ENCODE peak calls at places on chromosomes 6 and 20, in eight cellular contexts. One of them, this sample, is unnamed.

GRCh38 chr20:58923117-58923712 is 57.8 kb upstream of the NELFCD start:
- DNase-seq in right lobe of liver: no peak
- DNase-seq in right atrium auricular region: no peak
- DNase-seq in stomach: no peak
- DNase-seq in PC-9: no peak
- DNase-seq in hepatocyte: no peak
- DNase-seq in heart left ventricle: peak; percentile 40
- DNase-seq in A549: no peak
- DNase-seq in this sample: no peak

GRCh38 chr6:132598473-132598872 is 8.9 kb upstream of the TAAR5 start:
- DNase-seq in heart left ventricle: no peak
- DNase-seq in A549: peak; percentile 26
- DNase-seq in hepatocyte: peak; percentile 55
- DNase-seq in right lobe of liver: peak; percentile 35
- DNase-seq in stomach: no peak
- DNase-seq in right atrium auricular region: no peak
- DNase-seq in PC-9: no peak
- DNase-seq in this sample: no peak

GRCh38 chr20:12199703-12200102 is 282.0 kb downstream of the BTBD3 start:
- DNase-seq in stomach: no peak
- DNase-seq in right atrium auricular region: no peak
- DNase-seq in right lobe of liver: no peak
- DNase-seq in PC-9: no peak
- DNase-seq in A549: no peak
- DNase-seq in hepatocyte: no peak
- DNase-seq in heart left ventricle: no peak
- DNase-seq in this sample: no peak

GRCh38 chr6:67886840-67887292 is 748.2 kb upstream of the ADGRB3 start:
- DNase-seq in right atrium auricular region: no peak
- DNase-seq in A549: no peak
- DNase-seq in heart left ventricle: no peak
- DNase-seq in PC-9: no peak
- DNase-seq in hepatocyte: no peak
- DNase-seq in stomach: no peak
- DNase-seq in right lobe of liver: no peak
- DNase-seq in this sample: no peak

GRCh38 chr6:152313542-152314482 is 323.4 kb downstream of the SYNE1 start:
- DNase-seq in PC-9: no peak
- DNase-seq in heart left ventricle: no peak
- DNase-seq in A549: no peak
- DNase-seq in stomach: no peak
- DNase-seq in hepatocyte: peak; percentile 60
- DNase-seq in right atrium auricular region: no peak
- DNase-seq in right lobe of liver: no peak
- DNase-seq in this sample: no peak

GRCh38 chr6:136230219-136230980 is 19.7 kb downstream of the MTFR2 start:
- DNase-seq in right atrium auricular region: no peak
- DNase-seq in right lobe of liver: no peak
- DNase-seq in PC-9: no peak
- DNase-seq in stomach: no peak
- DNase-seq in heart left ventricle: no peak
- DNase-seq in hepatocyte: no peak
- DNase-seq in A549: no peak
- DNase-seq in this sample: no peak

GRCh38 chr6:21384211-21384610 is 209.3 kb upstream of the SOX4 start:
- DNase-seq in stomach: no peak
- DNase-seq in A549: no peak
- DNase-seq in right atrium auricular region: no peak
- DNase-seq in hepatocyte: peak; percentile 19
- DNase-seq in heart left ventricle: no peak
- DNase-seq in PC-9: no peak
- DNase-seq in right lobe of liver: no peak
- DNase-seq in this sample: no peak

GRCh38 chr6:166533205-166533824 is 53.2 kb downstream of the RAMACL start:
- DNase-seq in stomach: no peak
- DNase-seq in heart left ventricle: no peak
- DNase-seq in hepatocyte: no peak
- DNase-seq in A549: no peak
- DNase-seq in PC-9: peak; percentile 23
- DNase-seq in right atrium auricular region: no peak
- DNase-seq in right lobe of liver: no peak
- DNase-seq in this sample: no peak

GRCh38 chr6:165636415-165637048 is 26.5 kb downstream of the PDE10A start:
- DNase-seq in A549: no peak
- DNase-seq in right atrium auricular region: no peak
- DNase-seq in right lobe of liver: no peak
- DNase-seq in hepatocyte: no peak
- DNase-seq in heart left ventricle: no peak
- DNase-seq in PC-9: no peak
- DNase-seq in stomach: no peak
- DNase-seq in this sample: no peak

GRCh38 chr6:167855825-167856425 is 29.2 kb downstream of the AFDN start:
- DNase-seq in A549: peak; percentile 2
- DNase-seq in right lobe of liver: no peak
- DNase-seq in heart left ventricle: no peak
- DNase-seq in right atrium auricular region: no peak
- DNase-seq in PC-9: no peak
- DNase-seq in stomach: no peak
- DNase-seq in hepatocyte: peak; percentile 59
- DNase-seq in this sample: no peak

GRCh38 chr6:143536866-143537691 is 25.6 kb upstream of the FUCA2 start:
- DNase-seq in right atrium auricular region: no peak
- DNase-seq in hepatocyte: peak; percentile 84
- DNase-seq in right lobe of liver: peak; percentile 73
- DNase-seq in PC-9: peak; percentile 62
- DNase-seq in stomach: peak; percentile 68
- DNase-seq in heart left ventricle: peak; percentile 69
- DNase-seq in A549: peak; percentile 14
- DNase-seq in this sample: peak; percentile 86

GRCh38 chr6:152127429-152128165 is 320.1 kb downstream of the ESR1 start:
- DNase-seq in A549: no peak
- DNase-seq in right atrium auricular region: no peak
- DNase-seq in PC-9: no peak
- DNase-seq in heart left ventricle: no peak
- DNase-seq in hepatocyte: no peak
- DNase-seq in stomach: no peak
- DNase-seq in right lobe of liver: no peak
- DNase-seq in this sample: no peak

GRCh38 chr6:24621626-24622360 is 24.2 kb downstream of the KIAA0319 start:
- DNase-seq in right lobe of liver: no peak
- DNase-seq in stomach: no peak
- DNase-seq in heart left ventricle: no peak
- DNase-seq in PC-9: no peak
- DNase-seq in hepatocyte: no peak
- DNase-seq in A549: no peak
- DNase-seq in right atrium auricular region: no peak
- DNase-seq in this sample: no peak

GRCh38 chr6:6697620-6698019 is 109.1 kb downstream of the LY86 start:
- DNase-seq in A549: no peak
- DNase-seq in heart left ventricle: no peak
- DNase-seq in hepatocyte: no peak
- DNase-seq in right lobe of liver: no peak
- DNase-seq in right atrium auricular region: no peak
- DNase-seq in PC-9: no peak
- DNase-seq in stomach: no peak
- DNase-seq in this sample: no peak

GRCh38 chr6:101806241-101806640 is 412.7 kb downstream of the GRIK2 start:
- DNase-seq in right lobe of liver: no peak
- DNase-seq in right atrium auricular region: no peak
- DNase-seq in stomach: no peak
- DNase-seq in A549: no peak
- DNase-seq in heart left ventricle: no peak
- DNase-seq in hepatocyte: no peak
- DNase-seq in PC-9: no peak
- DNase-seq in this sample: no peak

GRCh38 chr6:16623029-16623653 is 138.1 kb downstream of the ATXN1 start:
- DNase-seq in stomach: no peak
- DNase-seq in heart left ventricle: no peak
- DNase-seq in PC-9: no peak
- DNase-seq in right lobe of liver: no peak
- DNase-seq in hepatocyte: no peak
- DNase-seq in A549: no peak
- DNase-seq in right atrium auricular region: no peak
- DNase-seq in this sample: no peak

GRCh38 chr20:43931976-43932375 is 17.3 kb downstream of the TOX2 start:
- DNase-seq in A549: no peak
- DNase-seq in stomach: no peak
- DNase-seq in PC-9: no peak
- DNase-seq in heart left ventricle: no peak
- DNase-seq in right atrium auricular region: no peak
- DNase-seq in right lobe of liver: no peak
- DNase-seq in hepatocyte: no peak
- DNase-seq in this sample: no peak

GRCh38 chr6:42692151-42692911 is 30.1 kb downstream of the PRPH2 start:
- DNase-seq in stomach: no peak
- DNase-seq in right atrium auricular region: peak; percentile 54
- DNase-seq in right lobe of liver: no peak
- DNase-seq in PC-9: peak; percentile 36
- DNase-seq in hepatocyte: no peak
- DNase-seq in heart left ventricle: peak; percentile 55
- DNase-seq in A549: no peak
- DNase-seq in this sample: no peak

GRCh38 chr20:45970646-45971424 is 1.2 kb downstream of the ZNF335 start:
- DNase-seq in hepatocyte: peak; percentile 44
- DNase-seq in heart left ventricle: no peak
- DNase-seq in A549: no peak
- DNase-seq in right lobe of liver: peak; percentile 62
- DNase-seq in stomach: peak; percentile 30
- DNase-seq in right atrium auricular region: no peak
- DNase-seq in PC-9: peak; percentile 25
- DNase-seq in this sample: peak; percentile 76

GRCh38 chr6:4133941-4134838 is 1.2 kb downstream of the ECI2 start:
- DNase-seq in right atrium auricular region: no peak
- DNase-seq in hepatocyte: no peak
- DNase-seq in right lobe of liver: peak; percentile 23
- DNase-seq in stomach: peak; percentile 30
- DNase-seq in heart left ventricle: no peak
- DNase-seq in PC-9: peak; percentile 8
- DNase-seq in A549: peak; percentile 12
- DNase-seq in this sample: no peak

DNA sequence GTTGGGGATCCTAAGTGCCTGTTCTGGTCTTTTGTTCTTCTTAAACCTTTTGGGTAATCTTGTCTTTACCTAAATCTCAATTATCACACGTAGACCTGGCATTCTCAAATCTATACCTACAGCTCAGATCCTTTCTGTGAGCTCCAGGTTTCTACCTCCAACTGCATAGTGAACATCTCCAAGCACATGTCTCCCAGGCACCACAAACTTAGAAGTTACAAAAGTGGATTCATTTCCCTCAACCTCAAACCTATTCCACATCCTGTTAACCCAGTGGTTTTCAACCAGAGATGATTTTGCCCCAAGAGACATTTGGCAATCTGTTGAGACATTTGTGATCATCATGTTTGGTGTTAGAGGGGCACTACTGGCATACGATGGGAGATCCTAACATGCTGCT is 183.5 kb downstream of the TENT5A start:
- DNase-seq in PC-9: no peak
- DNase-seq in hepatocyte: no peak
- DNase-seq in right lobe of liver: no peak
- DNase-seq in heart left ventricle: no peak
- DNase-seq in stomach: no peak
- DNase-seq in right atrium auricular region: no peak
- DNase-seq in A549: no peak
- DNase-seq in this sample: no peak
- H3K4me1 ChIP-seq in PC-9: no peaks in the 10 kb centered on the region
- H3K4me1 ChIP-seq in hepatocyte: no peaks in the 10 kb centered on the region
- H3K4me1 ChIP-seq in right lobe of liver: no peaks in the 10 kb centered on the region
- H3K4me1 ChIP-seq in heart left ventricle: no peaks in the 10 kb centered on the region
- H3K4me1 ChIP-seq in stomach: no peaks in the 10 kb centered on the region
- H3K4me1 ChIP-seq in right atrium auricular region: no peaks in the 10 kb centered on the region
- H3K4me1 ChIP-seq in A549: no peaks in the 10 kb centered on the region
- H3K4me1 ChIP-seq in this sample: no peaks in the 10 kb centered on the region

DNA sequence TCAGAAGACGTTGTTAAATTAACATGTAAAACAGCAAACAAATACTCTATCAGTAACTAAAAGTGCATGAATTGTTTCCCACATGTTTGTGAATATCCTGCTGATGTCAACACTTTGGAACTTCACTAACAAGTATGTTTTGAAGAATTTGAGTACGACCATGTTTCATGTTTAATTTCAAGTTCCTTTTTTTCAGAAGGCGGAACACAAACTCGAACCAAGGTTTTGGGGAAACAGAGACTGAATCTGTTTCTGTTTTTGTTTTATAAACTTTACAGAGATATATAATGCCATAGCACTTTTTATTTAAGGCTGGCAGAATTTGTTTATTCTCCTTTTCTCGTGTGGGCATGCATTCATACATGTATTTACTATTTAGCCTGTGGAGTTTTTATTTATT is 509.3 kb upstream of the CITED2 start:
- DNase-seq in A549: no peak
- DNase-seq in PC-9: no peak
- DNase-seq in right lobe of liver: no peak
- DNase-seq in right atrium auricular region: no peak
- DNase-seq in heart left ventricle: no peak
- DNase-seq in stomach: no peak
- DNase-seq in hepatocyte: no peak
- DNase-seq in this sample: no peak
- H3K27ac ChIP-seq in A549: no peak overlapping the region
- H3K27ac ChIP-seq in PC-9: peak overlapping the region; percentile 10
- H3K27ac ChIP-seq in right lobe of liver: no peak overlapping the region
- H3K27ac ChIP-seq in right atrium auricular region: peak overlapping the region; percentile 72
- H3K27ac ChIP-seq in heart left ventricle: no peak overlapping the region
- H3K27ac ChIP-seq in stomach: no peak overlapping the region
- H3K27ac ChIP-seq in hepatocyte: peak overlapping the region; percentile 41
- H3K27ac ChIP-seq in this sample: no peak overlapping the region

DNA sequence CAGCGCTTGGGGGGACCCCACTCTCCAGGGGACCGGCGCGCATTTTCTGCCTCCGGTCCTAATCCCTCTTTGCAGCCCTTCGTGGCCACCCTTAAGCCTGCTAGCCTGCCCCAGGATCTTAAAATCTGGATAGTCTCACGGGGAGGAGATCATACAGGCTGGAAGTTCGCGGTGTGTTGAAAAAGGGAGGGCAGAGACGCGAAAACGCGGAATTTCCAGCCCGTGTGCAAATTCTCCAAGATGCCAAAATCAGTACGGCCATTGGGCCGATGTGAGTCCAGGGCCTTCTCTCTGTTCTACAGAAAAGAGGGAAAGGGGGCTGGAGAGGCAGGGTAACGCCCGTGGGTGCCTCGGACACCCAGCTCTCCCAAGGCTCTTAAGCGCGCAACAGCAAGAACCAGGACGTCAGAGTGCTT is 9.4 kb downstream of the NR2E1 start:
- DNase-seq in right atrium auricular region: no peak
- DNase-seq in A549: no peak
- DNase-seq in hepatocyte: no peak
- DNase-seq in right lobe of liver: no peak
- DNase-seq in heart left ventricle: no peak
- DNase-seq in PC-9: no peak
- DNase-seq in stomach: no peak
- DNase-seq in this sample: no peak
- TF ChIP-seq CTCF in right atrium auricular region: no peak
- TF ChIP-seq CTCF in A549: no peak
- TF ChIP-seq CTCF in hepatocyte: no peak
- TF ChIP-seq CTCF in right lobe of liver: no peak
- TF ChIP-seq CTCF in heart left ventricle: no peak
- TF ChIP-seq CTCF in PC-9: no peak
- TF ChIP-seq CTCF in stomach: no peak
- TF ChIP-seq CTCF in this sample: no peak

DNA sequence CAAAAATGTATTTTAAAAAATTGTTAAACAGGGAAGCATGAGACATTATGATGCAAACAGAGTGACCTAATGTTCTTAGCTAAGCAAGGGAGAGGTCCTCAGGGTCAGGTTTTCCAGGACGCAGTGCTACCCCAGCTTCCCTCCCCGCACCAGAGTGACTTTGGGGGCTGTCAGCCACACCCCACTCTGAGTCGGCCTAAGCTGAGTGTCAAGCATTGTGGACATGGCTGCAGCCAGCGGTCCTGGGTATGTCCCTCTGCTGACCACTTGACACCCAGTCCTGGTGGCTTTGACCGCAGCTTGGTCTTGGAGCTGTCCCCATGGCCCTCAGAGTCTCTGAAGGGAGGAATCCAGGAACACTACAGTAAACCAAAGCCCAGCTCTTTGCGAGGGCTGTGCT is 54.9 kb upstream of the CD93 start:
- DNase-seq in hepatocyte: no peak
- DNase-seq in right atrium auricular region: no peak
- DNase-seq in PC-9: no peak
- DNase-seq in right lobe of liver: peak; percentile 19
- DNase-seq in stomach: no peak
- DNase-seq in heart left ventricle: peak; percentile 23
- DNase-seq in A549: no peak
- DNase-seq in this sample: no peak
- H3K4me1 ChIP-seq in hepatocyte: no peaks in the 10 kb centered on the region
- H3K4me1 ChIP-seq in right atrium auricular region: no peaks in the 10 kb centered on the region
- H3K4me1 ChIP-seq in PC-9: peaks cover 74% of the 10 kb centered on the region
- H3K4me1 ChIP-seq in right lobe of liver: no peaks in the 10 kb centered on the region
- H3K4me1 ChIP-seq in stomach: peaks cover 26% of the 10 kb centered on the region
- H3K4me1 ChIP-seq in heart left ventricle: peaks cover 77% of the 10 kb centered on the region
- H3K4me1 ChIP-seq in A549: peaks cover 17% of the 10 kb centered on the region
- H3K4me1 ChIP-seq in this sample: peaks cover 34% of the 10 kb centered on the region